ENCODE peak calls at places on chromosome 1, in four cellular contexts. One of them, this sample, is unnamed.

GRCh38 chr1:48061162-48062136 is 64.3 kb upstream of the TRABD2B start:
- DNase-seq in ovary: no peak
- DNase-seq in ACHN: peak; percentile 70
- DNase-seq in endothelial cell of umbilical vein: peak; percentile 61
- DNase-seq in this sample: peak; percentile 54

GRCh38 chr1:11571906-11572616 is 82.2 kb downstream of the FBXO2 start:
- DNase-seq in ovary: no peak
- DNase-seq in ACHN: peak; percentile 10
- DNase-seq in endothelial cell of umbilical vein: no peak
- DNase-seq in this sample: no peak

GRCh38 chr1:234924450-234925355 is 203.9 kb downstream of the TOMM20 start:
- DNase-seq in ovary: no peak
- DNase-seq in ACHN: no peak
- DNase-seq in endothelial cell of umbilical vein: peak; percentile 31
- DNase-seq in this sample: no peak

GRCh38 chr1:95371666-95372320 is 137.8 kb downstream of the RWDD3 start:
- DNase-seq in ovary: no peak
- DNase-seq in ACHN: no peak
- DNase-seq in endothelial cell of umbilical vein: no peak
- DNase-seq in this sample: no peak

GRCh38 chr1:39210649-39211048 is 6.2 kb downstream of the MACF1 start:
- DNase-seq in ovary: no peak
- DNase-seq in ACHN: no peak
- DNase-seq in endothelial cell of umbilical vein: no peak
- DNase-seq in this sample: no peak

GRCh38 chr1:44108971-44109370 is 9.7 kb upstream of the KLF17 start:
- DNase-seq in ovary: no peak
- DNase-seq in ACHN: no peak
- DNase-seq in endothelial cell of umbilical vein: no peak
- DNase-seq in this sample: no peak

GRCh38 chr1:165560834-165561233 is 17.0 kb downstream of the LRRC52 start:
- DNase-seq in ovary: no peak
- DNase-seq in ACHN: no peak
- DNase-seq in endothelial cell of umbilical vein: no peak
- DNase-seq in this sample: no peak

GRCh38 chr1:225817611-225818061 is 7.7 kb downstream of the EPHX1 start:
- DNase-seq in ovary: peak; percentile 71
- DNase-seq in ACHN: peak; percentile 77
- DNase-seq in endothelial cell of umbilical vein: peak; percentile 73
- DNase-seq in this sample: peak; percentile 80

GRCh38 chr1:5916572-5917280 is 75.5 kb downstream of the NPHP4 start:
- DNase-seq in ovary: no peak
- DNase-seq in ACHN: no peak
- DNase-seq in endothelial cell of umbilical vein: no peak
- DNase-seq in this sample: no peak

GRCh38 chr1:61742620-61743431 is 546 bp downstream of the PATJ start:
- DNase-seq in ovary: peak; percentile 69
- DNase-seq in ACHN: peak; percentile 63
- DNase-seq in endothelial cell of umbilical vein: peak; percentile 49
- DNase-seq in this sample: peak; percentile 46

GRCh38 chr1:30335389-30335996 is 387.9 kb downstream of the MATN1 start:
- DNase-seq in ovary: no peak
- DNase-seq in ACHN: no peak
- DNase-seq in endothelial cell of umbilical vein: no peak
- DNase-seq in this sample: no peak

GRCh38 chr1:216024546-216024945 is 398.7 kb downstream of the USH2A start:
- DNase-seq in ovary: no peak
- DNase-seq in ACHN: no peak
- DNase-seq in endothelial cell of umbilical vein: no peak
- DNase-seq in this sample: no peak

GRCh38 chr1:205492201-205492667 is 12.2 kb upstream of the CDK18 start:
- DNase-seq in ovary: no peak
- DNase-seq in ACHN: peak; percentile 43
- DNase-seq in endothelial cell of umbilical vein: no peak
- DNase-seq in this sample: no peak

GRCh38 chr1:116984406-116985160 is 17.0 kb upstream of the CD101 start:
- DNase-seq in ovary: no peak
- DNase-seq in ACHN: no peak
- DNase-seq in endothelial cell of umbilical vein: no peak
- DNase-seq in this sample: no peak

GRCh38 chr1:58515794-58516401 is 30.6 kb downstream of the OMA1 start:
- DNase-seq in ovary: peak; percentile 8
- DNase-seq in ACHN: peak; percentile 70
- DNase-seq in endothelial cell of umbilical vein: peak; percentile 71
- DNase-seq in this sample: peak; percentile 71